ENCODE peak calls at places on chromosomes 13 and 19, in seven cellular contexts. One of them, this sample, is unnamed. For H3K36me3, the result is how much of the 10 kb centered on the place peaks cover.

GRCh38 chr19:43625918-43626579 is 6.6 kb upstream of the ZNF428 start:
- DNase-seq in left ventricle myocardium inferior: no peak
- DNase-seq in Caco-2: no peak
- DNase-seq in GM23338: peak
- DNase-seq in Peyer's patch: no peak
- DNase-seq in colonic mucosa: peak
- DNase-seq in CD8-positive, alpha-beta T cell: no peak
- DNase-seq in this sample: no peak

GRCh38 chr13:46893820-46894533 is 2.9 kb downstream of the HTR2A start:
- DNase-seq in Caco-2: peak
- DNase-seq in GM23338: peak
- DNase-seq in colonic mucosa: peak
- DNase-seq in Peyer's patch: peak
- DNase-seq in left ventricle myocardium inferior: peak
- DNase-seq in CD8-positive, alpha-beta T cell: peak
- DNase-seq in this sample: peak

GRCh38 chr13:45786293-45786920 is 65.1 kb downstream of the SIAH3 start:
- DNase-seq in Peyer's patch: no peak
- DNase-seq in left ventricle myocardium inferior: no peak
- DNase-seq in Caco-2: no peak
- DNase-seq in colonic mucosa: no peak
- DNase-seq in GM23338: no peak
- DNase-seq in CD8-positive, alpha-beta T cell: no peak
- DNase-seq in this sample: no peak

GRCh38 chr19:1649706-1650626 is 2.4 kb downstream of the TCF3 start:
- DNase-seq in colonic mucosa: no peak
- DNase-seq in CD8-positive, alpha-beta T cell: no peak
- DNase-seq in GM23338: no peak
- DNase-seq in left ventricle myocardium inferior: no peak
- DNase-seq in Peyer's patch: no peak
- DNase-seq in Caco-2: no peak
- DNase-seq in this sample: no peak

GRCh38 chr13:41916173-41916954 is 44.5 kb downstream of the VWA8 start:
- DNase-seq in GM23338: no peak
- DNase-seq in CD8-positive, alpha-beta T cell: no peak
- DNase-seq in Peyer's patch: no peak
- DNase-seq in left ventricle myocardium inferior: no peak
- DNase-seq in colonic mucosa: no peak
- DNase-seq in Caco-2: no peak
- DNase-seq in this sample: peak

GRCh38 chr19:34308381-34309367 is 54.3 kb downstream of the GARRE1 start:
- DNase-seq in CD8-positive, alpha-beta T cell: no peak
- DNase-seq in left ventricle myocardium inferior: no peak
- DNase-seq in colonic mucosa: no peak
- DNase-seq in Caco-2: no peak
- DNase-seq in Peyer's patch: peak
- DNase-seq in GM23338: no peak
- DNase-seq in this sample: peak

GRCh38 chr19:5967994-5968430 is 9.9 kb downstream of the RANBP3 start:
- DNase-seq in CD8-positive, alpha-beta T cell: peak
- DNase-seq in left ventricle myocardium inferior: peak
- DNase-seq in Peyer's patch: peak
- DNase-seq in GM23338: peak
- DNase-seq in Caco-2: peak
- DNase-seq in colonic mucosa: peak
- DNase-seq in this sample: no peak

GRCh38 chr13:20512042-20512683 is 13.5 kb downstream of the CRYL1 start:
- DNase-seq in CD8-positive, alpha-beta T cell: no peak
- DNase-seq in Peyer's patch: no peak
- DNase-seq in left ventricle myocardium inferior: no peak
- DNase-seq in Caco-2: no peak
- DNase-seq in colonic mucosa: no peak
- DNase-seq in GM23338: peak
- DNase-seq in this sample: no peak

GRCh38 chr19:18594096-18594823 is 5.7 kb downstream of the REX1BD start:
- DNase-seq in left ventricle myocardium inferior: peak
- DNase-seq in Caco-2: peak
- DNase-seq in GM23338: peak
- DNase-seq in CD8-positive, alpha-beta T cell: peak
- DNase-seq in Peyer's patch: peak
- DNase-seq in colonic mucosa: peak
- DNase-seq in this sample: peak

GRCh38 chr13:36841411-36841810 is 22.4 kb downstream of the RFXAP start:
- DNase-seq in left ventricle myocardium inferior: no peak
- DNase-seq in CD8-positive, alpha-beta T cell: no peak
- DNase-seq in Peyer's patch: no peak
- DNase-seq in Caco-2: no peak
- DNase-seq in colonic mucosa: no peak
- DNase-seq in GM23338: no peak
- DNase-seq in this sample: no peak

GRCh38 chr19:3034845-3035541 is 5.9 kb upstream of the TLE2 start:
- DNase-seq in Peyer's patch: peak
- DNase-seq in CD8-positive, alpha-beta T cell: peak
- DNase-seq in Caco-2: peak
- DNase-seq in left ventricle myocardium inferior: no peak
- DNase-seq in GM23338: peak
- DNase-seq in colonic mucosa: no peak
- DNase-seq in this sample: no peak

GRCh38 chr19:47796785-47797184 is 7.6 kb downstream of the TPRX1 start:
- DNase-seq in CD8-positive, alpha-beta T cell: no peak
- DNase-seq in Caco-2: no peak
- DNase-seq in Peyer's patch: no peak
- DNase-seq in GM23338: no peak
- DNase-seq in colonic mucosa: no peak
- DNase-seq in left ventricle myocardium inferior: no peak
- DNase-seq in this sample: no peak

GRCh38 chr19:7366701-7367420 is 18.1 kb downstream of the ARHGEF18 start:
- DNase-seq in colonic mucosa: peak
- DNase-seq in GM23338: peak
- DNase-seq in Caco-2: no peak
- DNase-seq in left ventricle myocardium inferior: no peak
- DNase-seq in Peyer's patch: no peak
- DNase-seq in CD8-positive, alpha-beta T cell: no peak
- DNase-seq in this sample: no peak

GRCh38 chr19:45250216-45250831 is 747 bp upstream of the MARK4 start:
- DNase-seq in left ventricle myocardium inferior: no peak
- DNase-seq in colonic mucosa: no peak
- DNase-seq in Caco-2: no peak
- DNase-seq in CD8-positive, alpha-beta T cell: no peak
- DNase-seq in GM23338: peak
- DNase-seq in Peyer's patch: no peak
- DNase-seq in this sample: no peak

GRCh38 chr13:114153485-114154080 is 21.2 kb upstream of the RASA3 start:
- DNase-seq in colonic mucosa: no peak
- DNase-seq in Caco-2: no peak
- DNase-seq in Peyer's patch: no peak
- DNase-seq in CD8-positive, alpha-beta T cell: peak
- DNase-seq in left ventricle myocardium inferior: no peak
- DNase-seq in GM23338: no peak
- DNase-seq in this sample: no peak

GRCh38 chr19:35031072-35031881 is 1.0 kb downstream of the SCN1B start:
- DNase-seq in GM23338: peak
- DNase-seq in colonic mucosa: no peak
- DNase-seq in Peyer's patch: no peak
- DNase-seq in Caco-2: no peak
- DNase-seq in left ventricle myocardium inferior: peak
- DNase-seq in CD8-positive, alpha-beta T cell: no peak
- DNase-seq in this sample: no peak

GRCh38 chr19:13055213-13056051 is 47.2 kb downstream of the LYL1 start:
- DNase-seq in Caco-2: no peak
- DNase-seq in left ventricle myocardium inferior: peak
- DNase-seq in Peyer's patch: no peak
- DNase-seq in colonic mucosa: no peak
- DNase-seq in CD8-positive, alpha-beta T cell: no peak
- DNase-seq in GM23338: peak
- DNase-seq in this sample: no peak

GRCh38 chr13:44243198-44243852 is 130.3 kb upstream of the SERP2 start:
- DNase-seq in Caco-2: peak
- DNase-seq in Peyer's patch: peak
- DNase-seq in colonic mucosa: no peak
- DNase-seq in left ventricle myocardium inferior: no peak
- DNase-seq in GM23338: peak
- DNase-seq in CD8-positive, alpha-beta T cell: no peak
- DNase-seq in this sample: peak

GRCh38 chr13:28583661-28584091 is 75.3 kb upstream of the POMP start:
- DNase-seq in CD8-positive, alpha-beta T cell: no peak
- DNase-seq in colonic mucosa: no peak
- DNase-seq in Caco-2: no peak
- DNase-seq in GM23338: peak
- DNase-seq in left ventricle myocardium inferior: no peak
- DNase-seq in Peyer's patch: no peak
- DNase-seq in this sample: no peak

DNA sequence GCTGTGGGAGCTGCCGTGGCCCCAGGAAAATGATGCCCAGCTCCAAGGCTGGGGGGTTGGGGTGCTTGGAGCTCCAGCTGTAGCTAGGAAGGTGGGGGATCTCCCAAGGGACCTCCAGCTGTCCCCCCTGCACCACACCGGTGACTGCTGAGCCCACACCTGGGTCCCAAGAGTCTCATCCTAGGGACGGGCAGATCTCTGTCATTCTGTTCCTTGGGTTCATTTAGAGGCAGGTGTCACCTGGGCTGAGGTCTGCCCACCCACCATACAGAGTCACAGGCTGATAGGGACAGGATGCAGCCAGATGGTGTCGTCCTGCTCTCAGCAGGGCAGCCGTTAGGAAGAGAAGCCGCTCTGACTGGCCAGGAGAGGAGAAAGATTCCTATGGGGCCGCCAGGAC is 5.3 kb downstream of the F2RL3 start:
- DNase-seq in left ventricle myocardium inferior: no peak
- DNase-seq in CD8-positive, alpha-beta T cell: no peak
- DNase-seq in Caco-2: no peak
- DNase-seq in Peyer's patch: peak
- DNase-seq in GM23338: no peak
- DNase-seq in colonic mucosa: no peak
- DNase-seq in this sample: no peak
- H3K4me3 ChIP-seq in left ventricle myocardium inferior: no peak
- H3K4me3 ChIP-seq in CD8-positive, alpha-beta T cell: no peak
- H3K4me3 ChIP-seq in Caco-2: no peak
- H3K4me3 ChIP-seq in Peyer's patch: no peak
- H3K4me3 ChIP-seq in GM23338: no peak
- H3K4me3 ChIP-seq in colonic mucosa: no peak
- H3K4me3 ChIP-seq in this sample: no peak

GRCh38 chr19:14405380-14405757 is 13.8 kb downstream of the DDX39A start:
- DNase-seq in colonic mucosa: no peak
- DNase-seq in Caco-2: no peak
- DNase-seq in GM23338: peak
- DNase-seq in Peyer's patch: no peak
- DNase-seq in left ventricle myocardium inferior: no peak
- DNase-seq in CD8-positive, alpha-beta T cell: no peak
- DNase-seq in this sample: no peak

GRCh38 chr19:14404322-14404721 is 14.8 kb downstream of the DDX39A start:
- DNase-seq in Peyer's patch: no peak
- DNase-seq in left ventricle myocardium inferior: no peak
- DNase-seq in CD8-positive, alpha-beta T cell: no peak
- DNase-seq in Caco-2: no peak
- DNase-seq in colonic mucosa: no peak
- DNase-seq in GM23338: no peak
- DNase-seq in this sample: no peak

GRCh38 chr19:14406645-14407331 is 12.4 kb downstream of the DDX39A start:
- DNase-seq in Caco-2: no peak
- DNase-seq in left ventricle myocardium inferior: no peak
- DNase-seq in Peyer's patch: no peak
- DNase-seq in GM23338: no peak
- DNase-seq in CD8-positive, alpha-beta T cell: no peak
- DNase-seq in colonic mucosa: no peak
- DNase-seq in this sample: no peak

GRCh38 chr19:14407889-14408640 is 11.1 kb downstream of the DDX39A start:
- DNase-seq in Caco-2: no peak
- DNase-seq in colonic mucosa: peak
- DNase-seq in left ventricle myocardium inferior: no peak
- DNase-seq in GM23338: no peak
- DNase-seq in Peyer's patch: peak
- DNase-seq in CD8-positive, alpha-beta T cell: no peak
- DNase-seq in this sample: no peak

GRCh38 chr19:14405758-14406644 is 13.1 kb downstream of the DDX39A start:
- DNase-seq in Peyer's patch: peak
- DNase-seq in Caco-2: peak
- DNase-seq in colonic mucosa: peak
- DNase-seq in GM23338: peak
- DNase-seq in CD8-positive, alpha-beta T cell: peak
- DNase-seq in left ventricle myocardium inferior: peak
- DNase-seq in this sample: peak
- TF ChIP-seq CTCF in Peyer's patch: peak
- TF ChIP-seq CTCF in Caco-2: peak
- TF ChIP-seq CTCF in colonic mucosa: peak
- TF ChIP-seq CTCF in GM23338: peak
- TF ChIP-seq CTCF in CD8-positive, alpha-beta T cell: peak
- TF ChIP-seq CTCF in left ventricle myocardium inferior: peak
- TF ChIP-seq CTCF in this sample: peak

DNA sequence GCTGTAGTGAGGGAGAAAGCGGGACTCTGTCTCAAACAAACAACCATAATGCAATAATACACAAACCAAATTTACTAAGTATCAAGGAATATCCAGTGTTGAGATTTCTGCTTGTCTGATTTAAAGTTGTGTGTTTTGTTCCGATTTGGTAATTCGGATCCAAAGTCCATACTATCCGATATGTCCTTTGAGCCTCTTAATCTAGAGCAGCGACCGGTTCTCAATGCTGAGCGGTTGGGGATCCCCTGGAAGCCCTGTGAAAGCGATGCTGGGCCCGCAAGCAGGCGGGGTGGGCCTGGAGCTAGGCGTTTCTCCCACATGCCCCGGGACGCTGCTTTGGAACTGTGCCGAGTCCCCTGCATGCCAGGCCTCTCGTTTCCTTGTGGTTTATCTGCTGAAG is 20.2 kb downstream of the C19orf44 start:
- DNase-seq in left ventricle myocardium inferior: no peak
- DNase-seq in CD8-positive, alpha-beta T cell: no peak
- DNase-seq in GM23338: no peak
- DNase-seq in colonic mucosa: no peak
- DNase-seq in Caco-2: no peak
- DNase-seq in Peyer's patch: no peak
- DNase-seq in this sample: no peak
- H3K36me3 ChIP-seq in left ventricle myocardium inferior: half or more
- H3K36me3 ChIP-seq in CD8-positive, alpha-beta T cell: under half
- H3K36me3 ChIP-seq in GM23338: under half
- H3K36me3 ChIP-seq in colonic mucosa: under half
- H3K36me3 ChIP-seq in Caco-2: under half
- H3K36me3 ChIP-seq in Peyer's patch: half or more
- H3K36me3 ChIP-seq in this sample: under half

DNA sequence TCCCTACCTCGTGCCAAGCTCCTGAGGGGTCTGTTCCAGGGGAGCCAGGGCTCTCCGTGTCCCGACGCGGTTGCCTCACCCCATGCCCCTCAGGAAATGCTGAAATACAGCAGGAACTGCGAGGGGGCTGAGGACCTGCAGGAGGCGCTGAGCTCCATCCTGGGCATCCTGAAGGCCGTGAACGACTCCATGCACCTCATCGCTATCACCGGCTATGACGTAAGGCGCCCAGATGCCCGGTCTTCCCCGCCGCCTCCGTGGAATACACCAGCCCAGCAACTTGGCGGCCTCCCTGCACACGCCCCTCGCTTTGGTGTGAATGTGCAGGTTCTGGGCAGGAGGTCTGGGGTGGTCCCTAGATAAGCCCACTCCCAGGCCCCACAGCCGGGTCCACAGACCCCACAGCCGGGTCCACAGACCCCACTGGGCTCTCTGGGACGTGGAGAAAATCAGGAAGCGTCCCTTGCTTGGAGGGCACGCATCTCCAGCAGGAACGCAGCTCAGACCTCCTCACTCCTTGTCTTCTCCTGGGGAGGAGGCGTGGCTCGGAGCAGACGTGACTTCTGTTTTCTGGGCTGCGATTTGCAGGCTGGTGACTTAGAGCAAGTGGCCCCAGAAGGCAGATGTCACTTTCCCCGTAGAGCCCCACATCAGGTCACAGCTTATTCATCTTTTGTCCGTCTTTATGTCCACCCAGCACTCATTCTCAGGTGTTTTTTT is 19.4 kb upstream of the F7 start:
- DNase-seq in CD8-positive, alpha-beta T cell: no peak
- DNase-seq in Peyer's patch: no peak
- DNase-seq in GM23338: peak
- DNase-seq in left ventricle myocardium inferior: no peak
- DNase-seq in colonic mucosa: no peak
- DNase-seq in Caco-2: no peak
- DNase-seq in this sample: no peak
- H3K4me3 ChIP-seq in CD8-positive, alpha-beta T cell: no peak
- H3K4me3 ChIP-seq in Peyer's patch: no peak
- H3K4me3 ChIP-seq in GM23338: no peak
- H3K4me3 ChIP-seq in left ventricle myocardium inferior: no peak
- H3K4me3 ChIP-seq in colonic mucosa: no peak
- H3K4me3 ChIP-seq in Caco-2: no peak
- H3K4me3 ChIP-seq in this sample: no peak